ENCODE peak calls at places on chromosomes 5 and 9, in eight cellular contexts. X, C, U, D, F, H, G and J are unnamed samples.

GRCh38 chr5:170393235-170393634 is 4.1 kb upstream of the KCNMB1 start:
- DNase-seq in G (no peak), D (no peak), X (peak; percentile 87), H (peak; percentile 6), F (peak; percentile 8), C (no peak), U (no peak), J (no peak)

GRCh38 chr9:34375901-34376595 is 650 bp downstream of the MYORG start:
- DNase-seq in C (peak; percentile 63), F (peak; percentile 54), X (peak; percentile 13), H (peak; percentile 18), D (peak; percentile 29), U (peak; percentile 18), G (no peak), J (peak; percentile 20)

GRCh38 chr5:106397700-106398099 is 1273.0 kb downstream of the EFNA5 start:
- DNase-seq in G (no peak), C (no peak), X (peak; percentile 27), U (peak; percentile 87), D (no peak), F (no peak), H (no peak), J (no peak)

GRCh38 chr9:92489209-92489608 is 6.9 kb upstream of the ASPN start:
- DNase-seq in X (no peak), G (no peak), H (no peak), C (no peak), F (no peak), D (no peak), U (no peak), J (no peak)

GRCh38 chr9:21758540-21758939 is 43.9 kb upstream of the MTAP start:
- DNase-seq in D (no peak), X (no peak), G (no peak), H (no peak), U (peak; percentile 27), C (no peak), F (no peak), J (no peak)

GRCh38 chr5:65927497-65928340 is 1.3 kb downstream of the ERBIN start:
- DNase-seq in X (peak; percentile 20), C (peak; percentile 40), G (no peak), D (no peak), H (no peak), F (peak; percentile 47), U (peak; percentile 70), J (peak; percentile 14)

GRCh38 chr5:9582406-9582805 is 36.5 kb upstream of the SEMA5A start:
- DNase-seq in C (no peak), D (no peak), X (no peak), H (no peak), F (no peak), G (no peak), U (no peak), J (no peak)

GRCh38 chr9:2210201-2210600 is 195.1 kb downstream of the SMARCA2 start:
- DNase-seq in U (no peak), D (no peak), X (no peak), C (no peak), F (no peak), H (no peak), G (no peak), J (no peak)

GRCh38 chr5:93072831-93073459 is 508.1 kb downstream of the NR2F1-AS1 start:
- DNase-seq in F (no peak), C (no peak), U (peak; percentile 60), X (no peak), D (no peak), H (no peak), G (no peak), J (no peak)

GRCh38 chr9:120477534-120478001 is 102.4 kb downstream of the CDK5RAP2 start:
- DNase-seq in H (no peak), D (peak; percentile 62), C (peak; percentile 22), U (peak; percentile 95), F (peak; percentile 3), G (no peak), X (peak; percentile 25), J (peak; percentile 36)

GRCh38 chr5:24750356-24750755 is 105.6 kb upstream of the CDH10 start:
- DNase-seq in F (no peak), H (no peak), U (no peak), G (no peak), X (peak; percentile 61), C (no peak), D (no peak), J (no peak)

GRCh38 chr5:77308154-77308960 is 97.9 kb downstream of the PDE8B start:
- DNase-seq in X (no peak), G (no peak), D (no peak), U (no peak), F (no peak), H (no peak), C (no peak), J (no peak)

GRCh38 chr5:137666109-137666850 is 69.6 kb downstream of the KLHL3 start:
- DNase-seq in G (no peak), H (peak; percentile 16), D (no peak), U (peak; percentile 42), F (peak; percentile 52), C (no peak), X (peak; percentile 83), J (peak; percentile 62)

GRCh38 chr9:37916471-37917314 is 12.8 kb upstream of the SLC25A51 start:
- DNase-seq in H (no peak), D (no peak), U (peak; percentile 73), X (no peak), G (no peak), F (no peak), C (no peak), J (no peak)

GRCh38 chr5:38316544-38317224 is 58.3 kb downstream of the EGFLAM start:
- DNase-seq in U (peak; percentile 29), C (no peak), F (no peak), X (no peak), H (no peak), G (no peak), D (no peak), J (no peak)

GRCh38 chr5:178793696-178794095 is 63.2 kb upstream of the ZNF354A start:
- DNase-seq in U (no peak), G (no peak), H (no peak), F (no peak), D (no peak), X (no peak), C (no peak), J (no peak)

GRCh38 chr9:111632051-111632450 is 917 bp downstream of the DNAJC25 start:
- DNase-seq in C (no peak), U (no peak), X (peak; percentile 55), G (no peak), D (no peak), H (no peak), F (no peak), J (peak; percentile 37)

GRCh38 chr9:14313951-14314423 is at the start of gene NFIB:
- DNase-seq in X (no peak), D (peak; percentile 72), C (peak; percentile 81), G (no peak), F (no peak), H (no peak), U (peak; percentile 71), J (no peak)

GRCh38 chr9:38277601-38278200 is 114.8 kb upstream of the ALDH1B1 start:
- DNase-seq in D (no peak), G (no peak), U (no peak), X (no peak), H (no peak), F (no peak), C (no peak), J (no peak)

GRCh38 chr5:159410480-159410879 is 80.2 kb upstream of the IL12B start:
- DNase-seq in X (no peak), C (no peak), F (no peak), U (no peak), H (no peak), G (no peak), D (no peak), J (no peak)

GRCh38 chr5:138725153-138725884 is 27.9 kb upstream of the CTNNA1 start:
- DNase-seq in G (no peak), H (no peak), F (no peak), D (no peak), C (no peak), X (peak; percentile 46), U (peak; percentile 66), J (no peak)

GRCh38 chr9:126248680-126249079 is 77.9 kb upstream of the MVB12B start:
- DNase-seq in X (peak; percentile 88), H (no peak), F (no peak), G (no peak), D (no peak), C (no peak), U (peak; percentile 78), J (no peak)